ENCODE peak calls at places on chromosome X, in nine cellular contexts. One of them, this sample, is unnamed. For H3K4me1, the result is how much of the 10 kb centered on the place peaks cover.

GRCh38 chrX:47187106-47187677 is 6.4 kb upstream of the UBA1 start:
- DNase-seq in right lobe of liver: no peak
- DNase-seq in heart left ventricle: no peak
- DNase-seq in endothelial cell of umbilical vein: no peak
- DNase-seq in upper lobe of left lung: no peak
- DNase-seq in stomach: no peak
- DNase-seq in tibial nerve: no peak
- DNase-seq in A549: no peak
- DNase-seq in HCT116: no peak
- DNase-seq in this sample: no peak

GRCh38 chrX:34884693-34885277 is 57.8 kb upstream of the FAM47B start:
- DNase-seq in right lobe of liver: no peak
- DNase-seq in heart left ventricle: no peak
- DNase-seq in endothelial cell of umbilical vein: peak
- DNase-seq in upper lobe of left lung: no peak
- DNase-seq in stomach: no peak
- DNase-seq in tibial nerve: peak
- DNase-seq in A549: peak
- DNase-seq in HCT116: no peak
- DNase-seq in this sample: no peak

GRCh38 chrX:50157545-50158125 is 43.2 kb downstream of the AKAP4 start:
- DNase-seq in right lobe of liver: no peak
- DNase-seq in heart left ventricle: no peak
- DNase-seq in endothelial cell of umbilical vein: no peak
- DNase-seq in upper lobe of left lung: no peak
- DNase-seq in stomach: no peak
- DNase-seq in tibial nerve: no peak
- DNase-seq in A549: no peak
- DNase-seq in HCT116: no peak
- DNase-seq in this sample: no peak

GRCh38 chrX:151359931-151360871 is 36.8 kb upstream of the VMA21 start:
- DNase-seq in right lobe of liver: peak
- DNase-seq in heart left ventricle: peak
- DNase-seq in endothelial cell of umbilical vein: peak
- DNase-seq in upper lobe of left lung: peak
- DNase-seq in stomach: peak
- DNase-seq in tibial nerve: no peak
- DNase-seq in A549: peak
- DNase-seq in HCT116: no peak
- DNase-seq in this sample: peak

GRCh38 chrX:17414839-17415238 is 39.8 kb downstream of the NHS start:
- DNase-seq in right lobe of liver: peak
- DNase-seq in heart left ventricle: no peak
- DNase-seq in endothelial cell of umbilical vein: no peak
- DNase-seq in upper lobe of left lung: no peak
- DNase-seq in stomach: peak
- DNase-seq in tibial nerve: no peak
- DNase-seq in A549: no peak
- DNase-seq in HCT116: no peak
- DNase-seq in this sample: no peak

GRCh38 chrX:10401239-10401638 is 219.1 kb downstream of the MID1 start:
- DNase-seq in right lobe of liver: no peak
- DNase-seq in heart left ventricle: no peak
- DNase-seq in endothelial cell of umbilical vein: no peak
- DNase-seq in upper lobe of left lung: no peak
- DNase-seq in stomach: no peak
- DNase-seq in tibial nerve: no peak
- DNase-seq in A549: no peak
- DNase-seq in HCT116: no peak
- DNase-seq in this sample: no peak

GRCh38 chrX:53284684-53285447 is 3.5 kb upstream of the IQSEC2 start:
- DNase-seq in right lobe of liver: peak
- DNase-seq in heart left ventricle: peak
- DNase-seq in endothelial cell of umbilical vein: peak
- DNase-seq in upper lobe of left lung: no peak
- DNase-seq in stomach: peak
- DNase-seq in tibial nerve: peak
- DNase-seq in A549: peak
- DNase-seq in HCT116: no peak
- DNase-seq in this sample: peak

GRCh38 chrX:11648705-11649519 is 16.8 kb downstream of the ARHGAP6 start:
- DNase-seq in right lobe of liver: no peak
- DNase-seq in heart left ventricle: no peak
- DNase-seq in endothelial cell of umbilical vein: no peak
- DNase-seq in upper lobe of left lung: no peak
- DNase-seq in stomach: no peak
- DNase-seq in tibial nerve: no peak
- DNase-seq in A549: no peak
- DNase-seq in HCT116: no peak
- DNase-seq in this sample: no peak

DNA sequence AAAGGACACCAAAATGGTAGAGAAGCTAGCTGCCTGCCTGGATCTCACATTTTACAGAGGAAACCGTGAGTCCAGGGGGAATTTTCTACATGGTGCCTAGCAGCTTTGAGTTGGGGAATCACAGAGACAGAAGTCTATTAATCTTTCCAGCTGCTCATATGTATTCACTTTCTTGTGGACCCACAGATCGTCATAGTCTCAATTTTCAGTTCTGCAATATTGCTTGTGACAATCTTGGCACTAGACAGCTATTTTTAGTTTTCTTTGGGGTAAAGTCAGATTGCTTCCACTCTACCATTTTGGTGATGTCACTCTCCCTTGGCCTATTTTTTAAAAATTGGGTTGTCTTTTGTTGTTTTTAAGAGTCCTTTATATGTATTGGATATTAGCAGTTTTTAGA is 233.4 kb upstream of the STK26 start:
- DNase-seq in right lobe of liver: no peak
- DNase-seq in heart left ventricle: no peak
- DNase-seq in endothelial cell of umbilical vein: no peak
- DNase-seq in upper lobe of left lung: no peak
- DNase-seq in stomach: no peak
- DNase-seq in tibial nerve: no peak
- DNase-seq in A549: no peak
- DNase-seq in HCT116: no peak
- DNase-seq in this sample: no peak
- H3K4me1 ChIP-seq in right lobe of liver: under half
- H3K4me1 ChIP-seq in heart left ventricle: under half
- H3K4me1 ChIP-seq in endothelial cell of umbilical vein: under half
- H3K4me1 ChIP-seq in upper lobe of left lung: under half
- H3K4me1 ChIP-seq in stomach: under half
- H3K4me1 ChIP-seq in tibial nerve: under half
- H3K4me1 ChIP-seq in A549: under half
- H3K4me1 ChIP-seq in HCT116: under half
- H3K4me1 ChIP-seq in this sample: under half

DNA sequence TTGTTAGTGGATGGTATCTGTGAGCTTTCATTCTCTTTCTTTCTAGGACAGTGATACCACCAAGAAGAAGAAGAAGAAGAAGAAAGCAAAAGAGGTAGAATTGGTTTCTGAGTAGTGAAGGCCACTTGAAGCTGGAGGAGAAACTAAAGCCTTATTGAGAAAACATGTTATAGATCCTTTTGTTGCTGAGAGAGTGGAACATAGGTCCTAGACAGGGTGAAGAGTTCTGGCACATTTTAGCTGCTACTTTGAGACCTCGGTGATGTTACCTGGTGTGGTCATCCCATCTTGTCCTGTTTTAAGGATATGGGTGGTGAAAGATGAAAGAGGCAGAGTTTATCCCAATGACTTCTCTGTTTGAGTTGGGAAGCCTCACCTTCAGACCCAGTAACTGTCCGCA is 14.1 kb downstream of the DKC1 start:
- DNase-seq in right lobe of liver: no peak
- DNase-seq in heart left ventricle: no peak
- DNase-seq in endothelial cell of umbilical vein: no peak
- DNase-seq in upper lobe of left lung: no peak
- DNase-seq in stomach: no peak
- DNase-seq in tibial nerve: no peak
- DNase-seq in A549: no peak
- DNase-seq in HCT116: no peak
- DNase-seq in this sample: no peak
- TF ChIP-seq POLR2A in right lobe of liver: no peak
- TF ChIP-seq POLR2A in heart left ventricle: no peak
- TF ChIP-seq POLR2A in endothelial cell of umbilical vein: no peak
- TF ChIP-seq POLR2A in upper lobe of left lung: no peak
- TF ChIP-seq POLR2A in stomach: no peak
- TF ChIP-seq POLR2A in tibial nerve: no peak
- TF ChIP-seq POLR2A in A549: no peak
- TF ChIP-seq POLR2A in HCT116: no peak
- TF ChIP-seq POLR2A in this sample: no peak

GRCh38 chrX:126967225-126967624 is 147.7 kb downstream of the PRR32 start:
- DNase-seq in right lobe of liver: no peak
- DNase-seq in heart left ventricle: no peak
- DNase-seq in endothelial cell of umbilical vein: no peak
- DNase-seq in upper lobe of left lung: no peak
- DNase-seq in stomach: no peak
- DNase-seq in tibial nerve: no peak
- DNase-seq in A549: no peak
- DNase-seq in HCT116: no peak
- DNase-seq in this sample: no peak
- H3K4me1 ChIP-seq in right lobe of liver: under half
- H3K4me1 ChIP-seq in heart left ventricle: under half
- H3K4me1 ChIP-seq in endothelial cell of umbilical vein: under half
- H3K4me1 ChIP-seq in upper lobe of left lung: under half
- H3K4me1 ChIP-seq in stomach: under half
- H3K4me1 ChIP-seq in tibial nerve: under half
- H3K4me1 ChIP-seq in A549: under half
- H3K4me1 ChIP-seq in HCT116: under half
- H3K4me1 ChIP-seq in this sample: under half

DNA sequence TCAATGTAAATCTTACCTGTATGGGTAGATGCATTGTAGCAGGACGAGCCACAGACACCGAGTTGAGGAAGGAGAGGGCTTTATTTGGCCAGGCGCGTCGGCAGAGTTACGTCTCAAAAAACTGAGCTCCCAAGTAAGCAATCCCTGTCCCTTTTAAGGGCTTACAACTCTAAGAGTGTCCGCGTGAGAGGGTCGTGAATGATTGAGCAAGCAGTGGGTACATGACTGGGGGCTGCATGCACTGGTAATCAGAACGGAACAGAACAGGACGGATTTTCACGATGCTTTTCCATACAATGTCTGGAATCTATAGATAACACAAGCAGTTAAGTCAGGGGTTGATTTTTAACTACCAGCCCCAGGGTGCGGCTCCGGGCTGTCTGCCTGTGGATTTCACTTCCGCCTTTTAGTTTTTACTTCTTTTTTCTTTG is 524.9 kb upstream of the HTR2C start:
- DNase-seq in right lobe of liver: no peak
- DNase-seq in heart left ventricle: no peak
- DNase-seq in endothelial cell of umbilical vein: no peak
- DNase-seq in upper lobe of left lung: no peak
- DNase-seq in stomach: no peak
- DNase-seq in tibial nerve: no peak
- DNase-seq in A549: no peak
- DNase-seq in HCT116: no peak
- DNase-seq in this sample: no peak
- TF ChIP-seq POLR2A in right lobe of liver: no peak
- TF ChIP-seq POLR2A in heart left ventricle: no peak
- TF ChIP-seq POLR2A in endothelial cell of umbilical vein: no peak
- TF ChIP-seq POLR2A in upper lobe of left lung: no peak
- TF ChIP-seq POLR2A in stomach: no peak
- TF ChIP-seq POLR2A in tibial nerve: no peak
- TF ChIP-seq POLR2A in A549: no peak
- TF ChIP-seq POLR2A in HCT116: no peak
- TF ChIP-seq POLR2A in this sample: no peak

DNA sequence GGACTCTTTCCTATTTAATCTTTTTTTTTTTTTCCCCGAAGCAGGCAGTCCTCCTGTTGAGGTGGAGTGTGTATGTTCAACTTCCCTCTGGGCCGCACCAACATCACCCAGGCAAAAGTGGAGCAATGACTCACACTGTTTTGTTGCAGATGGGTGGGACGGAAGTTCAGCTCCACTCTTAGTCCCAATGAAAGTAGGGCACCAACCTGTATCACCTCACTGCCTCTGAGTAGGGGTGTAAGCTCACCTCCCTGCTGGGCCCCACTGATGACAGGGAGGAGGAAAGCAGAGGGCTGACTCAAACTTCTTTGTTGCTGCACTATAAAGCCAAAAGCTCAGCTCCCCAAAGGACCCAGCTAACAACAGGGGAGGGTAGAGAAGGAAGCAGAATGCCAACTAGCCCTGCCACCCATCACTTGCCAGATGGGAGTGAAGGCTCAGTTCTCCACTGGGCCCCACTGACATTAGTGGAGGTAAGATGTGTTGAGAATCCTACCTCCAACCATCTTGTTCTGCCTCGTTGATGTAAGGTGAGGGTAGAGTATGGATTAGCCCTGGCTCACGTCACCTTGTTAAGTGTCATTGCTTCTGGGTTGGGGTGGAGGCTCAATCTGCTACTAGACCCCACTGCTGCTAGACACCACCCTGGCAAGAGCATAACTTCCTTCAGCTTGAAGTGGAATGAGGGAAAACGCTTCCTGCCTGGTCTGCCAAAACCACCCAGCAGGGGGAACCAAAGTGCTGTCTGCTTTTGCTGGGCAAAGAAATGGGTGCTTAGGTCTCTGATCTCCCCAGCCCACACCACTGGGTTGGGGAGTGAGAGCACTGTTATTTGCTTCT is 14.1 kb downstream of the RPS6KA3 start:
- DNase-seq in right lobe of liver: peak
- DNase-seq in heart left ventricle: peak
- DNase-seq in endothelial cell of umbilical vein: peak
- DNase-seq in upper lobe of left lung: no peak
- DNase-seq in stomach: peak
- DNase-seq in tibial nerve: peak
- DNase-seq in A549: peak
- DNase-seq in HCT116: peak
- DNase-seq in this sample: no peak
- H3K4me1 ChIP-seq in right lobe of liver: under half
- H3K4me1 ChIP-seq in heart left ventricle: under half
- H3K4me1 ChIP-seq in endothelial cell of umbilical vein: under half
- H3K4me1 ChIP-seq in upper lobe of left lung: under half
- H3K4me1 ChIP-seq in stomach: under half
- H3K4me1 ChIP-seq in tibial nerve: under half
- H3K4me1 ChIP-seq in A549: under half
- H3K4me1 ChIP-seq in HCT116: under half
- H3K4me1 ChIP-seq in this sample: under half

GRCh38 chrX:318068-318738 is 393 bp downstream of the GTPBP6 start:
- DNase-seq in right lobe of liver: peak
- DNase-seq in heart left ventricle: peak
- DNase-seq in endothelial cell of umbilical vein: peak
- DNase-seq in upper lobe of left lung: no peak
- DNase-seq in stomach: peak
- DNase-seq in tibial nerve: peak
- DNase-seq in A549: peak
- DNase-seq in HCT116: peak
- DNase-seq in this sample: peak
- TF ChIP-seq POLR2A in right lobe of liver: peak
- TF ChIP-seq POLR2A in heart left ventricle: peak
- TF ChIP-seq POLR2A in endothelial cell of umbilical vein: no peak
- TF ChIP-seq POLR2A in upper lobe of left lung: no peak
- TF ChIP-seq POLR2A in stomach: no peak
- TF ChIP-seq POLR2A in tibial nerve: peak
- TF ChIP-seq POLR2A in A549: no peak
- TF ChIP-seq POLR2A in HCT116: peak
- TF ChIP-seq POLR2A in this sample: peak